ENCODE peak calls at places on chromosomes 12 and 14, in nine cellular contexts. C is ovary, F is gastrocnemius medialis, B is IMR-90, Z is thyroid gland, S is heart left ventricle, O is HepG2, P is tibial nerve, A is endothelial cell of umbilical vein. V is an unnamed sample.

GRCh38 chr14:50082308-50082742 is 34.0 kb downstream of the VCPKMT start:
- DNase-seq in C (no peak), F (no peak), B (no peak), Z (no peak), S (no peak), O (no peak), P (no peak), A (no peak), V (no peak)

GRCh38 chr14:57122129-57122528 is 146.6 kb downstream of the EXOC5 start:
- DNase-seq in C (no peak), F (no peak), B (no peak), Z (no peak), S (no peak), O (no peak), P (no peak), A (no peak), V (no peak)

GRCh38 chr12:9872743-9873142 is 3.6 kb upstream of the CLEC2B start:
- DNase-seq in C (no peak), F (no peak), B (no peak), Z (no peak), S (no peak), O (no peak), P (no peak), A (no peak), V (no peak)

GRCh38 chr12:70795608-70796007 is 124.9 kb downstream of the PTPRR start:
- DNase-seq in C (no peak), F (no peak), B (no peak), Z (no peak), S (no peak), O (no peak), P (no peak), A (no peak), V (no peak)

GRCh38 chr14:76929927-76930326 is 98.6 kb downstream of the IRF2BPL start:
- DNase-seq in C (no peak), F (no peak), B (no peak), Z (no peak), S (no peak), O (no peak), P (no peak), A (no peak), V (no peak)

GRCh38 chr12:88834226-88834625 is 254.0 kb upstream of the KITLG start:
- DNase-seq in C (no peak), F (no peak), B (peak; percentile 50), Z (no peak), S (no peak), O (no peak), P (no peak), A (no peak), V (no peak)

GRCh38 chr12:109753959-109754358 is 40.3 kb downstream of the FAM222A start:
- DNase-seq in C (no peak), F (no peak), B (no peak), Z (no peak), S (no peak), O (no peak), P (no peak), A (no peak), V (no peak)

GRCh38 chr12:29414368-29414767 is 33.4 kb upstream of the ERGIC2 start:
- DNase-seq in C (no peak), F (no peak), B (peak; percentile 41), Z (no peak), S (no peak), O (no peak), P (no peak), A (no peak), V (no peak)

GRCh38 chr12:103841690-103842584 is 903 bp upstream of the NT5DC3 start:
- DNase-seq in C (peak; percentile 43), F (peak; percentile 17), B (peak; percentile 76), Z (peak; percentile 69), S (peak; percentile 77), O (peak; percentile 40), P (no peak), A (peak; percentile 16), V (peak; percentile 82)

GRCh38 chr12:52924764-52925716 is 20.2 kb upstream of the KRT8 start:
- DNase-seq in C (no peak), F (no peak), B (peak; percentile 93), Z (peak; percentile 22), S (no peak), O (peak; percentile 76), P (no peak), A (peak; percentile 91), V (no peak)

GRCh38 chr14:90546767-90547166 is 149.9 kb downstream of the CALM1 start:
- DNase-seq in C (no peak), F (no peak), B (no peak), Z (peak; percentile 1), S (no peak), O (no peak), P (no peak), A (no peak), V (no peak)

GRCh38 chr12:94080684-94081009 is 67.7 kb upstream of the PLXNC1 start:
- DNase-seq in C (no peak), F (no peak), B (no peak), Z (no peak), S (no peak), O (peak; percentile 22), P (no peak), A (no peak), V (no peak)

GRCh38 chr14:103207404-103208072 is 84.3 kb downstream of the TNFAIP2 start:
- DNase-seq in C (peak; percentile 83), F (no peak), B (no peak), Z (peak; percentile 69), S (peak; percentile 74), O (no peak), P (no peak), A (no peak), V (no peak)
- TF ChIP-seq POLR2A in C (peak; percentile 48), F (no peak), B (no peak), Z (no peak), S (no peak), O (no peak), P (peak; percentile 47), A (no peak), V (no peak)

GRCh38 chr14:101950516-101951215 is 13.7 kb upstream of the DYNC1H1 start:
- DNase-seq in C (peak; percentile 31), F (no peak), B (no peak), Z (no peak), S (no peak), O (no peak), P (no peak), A (no peak), V (no peak)

GRCh38 chr14:101948666-101949205 is 15.6 kb upstream of the DYNC1H1 start:
- DNase-seq in C (no peak), F (no peak), B (no peak), Z (no peak), S (peak; percentile 77), O (no peak), P (no peak), A (no peak), V (no peak)

GRCh38 chr14:101950100-101950499 is 14.3 kb upstream of the DYNC1H1 start:
- DNase-seq in C (peak; percentile 22), F (no peak), B (no peak), Z (no peak), S (no peak), O (no peak), P (no peak), A (no peak), V (no peak)

GRCh38 chr14:101947577-101947903 is 16.8 kb upstream of the DYNC1H1 start:
- DNase-seq in C (no peak), F (no peak), B (no peak), Z (no peak), S (no peak), O (no peak), P (no peak), A (no peak), V (no peak)

DNA sequence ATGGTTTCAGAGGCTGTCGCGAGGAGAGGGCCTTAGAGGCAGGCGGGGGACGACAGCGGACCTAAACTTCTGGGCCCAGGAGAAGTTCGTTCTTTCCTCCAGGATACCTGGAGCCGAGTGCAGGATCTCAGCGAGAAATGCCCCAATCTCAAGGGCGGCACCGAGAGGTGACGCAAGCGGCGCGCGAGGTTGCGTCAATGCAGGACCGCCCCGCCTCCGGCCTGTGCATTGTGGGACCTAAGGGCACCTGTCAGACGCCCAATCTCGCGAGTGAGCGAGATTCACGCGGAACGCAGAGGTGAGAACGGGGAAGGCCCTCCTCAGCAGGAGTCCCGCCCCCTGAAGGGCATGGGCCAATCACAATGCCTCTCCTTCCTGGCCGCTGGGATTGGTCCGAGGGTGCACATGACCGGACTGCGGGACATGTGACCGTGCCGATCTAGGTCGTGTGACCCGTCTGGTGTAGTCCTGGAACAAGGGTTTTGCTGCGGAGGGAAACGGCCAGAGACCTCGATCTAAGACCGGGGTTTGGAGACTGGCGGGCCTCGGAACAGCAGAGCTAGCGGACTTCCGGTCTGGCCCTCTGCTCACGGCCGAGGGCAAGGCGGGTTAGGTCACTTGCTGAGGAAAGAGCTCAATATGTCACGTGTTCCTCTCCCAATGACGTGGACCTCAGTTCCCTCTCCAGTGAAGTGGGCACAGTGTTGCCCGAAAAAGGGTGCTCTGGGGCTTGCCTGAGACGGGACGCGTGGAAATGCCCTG is 16.3 kb upstream of the DYNC1H1 start:
- DNase-seq in C (peak; percentile 100), F (peak; percentile 100), B (peak; percentile 100), Z (peak; percentile 100), S (peak; percentile 100), O (peak; percentile 99), P (peak; percentile 100), A (peak; percentile 100), V (peak; percentile 98)
- TF ChIP-seq POLR2A in C (peak; percentile 94), F (peak; percentile 90), B (peak; percentile 99), Z (peak; percentile 77), S (peak; percentile 81), O (peak; percentile 96), P (peak; percentile 96), A (peak; percentile 88), V (peak; percentile 69)

GRCh38 chr14:75282166-75282547 is 3.5 kb downstream of the FOS start:
- DNase-seq in C (no peak), F (no peak), B (peak; percentile 60), Z (no peak), S (no peak), O (no peak), P (no peak), A (no peak), V (no peak)
- TF ChIP-seq POLR2A in C (peak; percentile 26), F (no peak), B (no peak), Z (no peak), S (no peak), O (peak; percentile 48), P (no peak), A (no peak), V (no peak)

DNA sequence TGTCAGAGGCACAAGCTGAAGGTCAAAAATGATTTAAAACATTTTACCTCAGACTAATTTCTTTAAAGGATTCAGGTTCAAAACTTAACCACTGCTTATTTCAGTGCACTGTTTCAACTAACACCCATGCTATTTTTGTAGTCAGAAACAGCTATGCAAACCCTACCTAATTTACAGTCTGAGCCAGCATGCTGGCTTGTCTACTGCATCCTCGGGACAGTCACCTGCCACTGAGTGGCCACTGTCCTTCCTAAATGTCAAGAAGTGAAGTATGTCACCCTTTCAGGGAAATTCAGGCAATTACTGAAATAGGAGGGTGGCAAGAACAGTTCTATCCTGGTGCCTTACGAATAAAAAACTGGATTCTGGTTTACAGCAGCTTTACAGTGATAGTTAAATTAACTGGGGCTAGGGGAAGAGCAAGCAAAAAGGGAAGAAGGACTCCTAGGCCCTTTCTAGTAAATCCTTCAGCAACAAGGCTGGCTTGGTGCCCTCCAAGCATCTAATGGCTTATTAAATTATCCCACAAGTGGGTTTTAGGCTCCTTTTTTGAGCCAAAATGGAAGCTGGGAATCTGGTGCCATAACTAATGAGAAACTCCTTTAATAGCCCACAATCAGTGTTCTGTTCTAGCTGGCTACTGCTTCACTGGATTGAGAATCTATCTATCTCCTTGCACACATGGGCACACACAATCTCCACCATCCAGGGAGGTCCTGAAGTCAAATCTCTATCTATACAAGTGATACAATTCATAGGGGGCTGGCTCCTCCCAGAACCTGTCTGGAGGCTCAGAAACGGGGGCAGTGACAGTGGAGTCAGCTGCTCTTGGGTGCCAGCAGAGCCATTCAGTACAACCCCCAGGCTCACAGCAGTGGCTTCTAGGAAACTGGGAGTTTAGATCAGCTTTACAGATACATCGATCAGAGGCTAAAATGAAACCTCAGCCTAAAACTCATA is 43.4 kb downstream of the SH2B3 start:
- DNase-seq in C (no peak), F (peak; percentile 48), B (no peak), Z (no peak), S (no peak), O (no peak), P (no peak), A (peak; percentile 3), V (no peak)
- TF ChIP-seq POLR2A in C (no peak), F (no peak), B (no peak), Z (no peak), S (no peak), O (no peak), P (no peak), A (peak; percentile 18), V (no peak)